ENCODE peak calls at places on chromosome 1, in six cellular contexts. Y is AG08396, T is Daoy, H is NCI-H748 treated with DMSO at 0.1 percent for 48 hours, I is iPS DF 6.9, G is Calu3. N is an unnamed sample.

GRCh38 chr1:41158147-41158875 is 83.8 kb downstream of the SCMH1 start:
- DNase-seq in Y (no peak), T (no peak), H (no peak), I (no peak), G (no peak), N (no peak)

GRCh38 chr1:15945832-15946448 is 30.0 kb downstream of the ZBTB17 start:
- DNase-seq in Y (no peak), T (no peak), H (no peak), I (no peak), G (no peak), N (no peak)

GRCh38 chr1:7703321-7704213 is 67.5 kb upstream of the VAMP3 start:
- DNase-seq in Y (no peak), T (peak), H (peak), I (no peak), G (peak), N (peak)

GRCh38 chr1:198849108-198849507 is 210.3 kb downstream of the PTPRC start:
- DNase-seq in Y (no peak), T (no peak), H (no peak), I (no peak), G (no peak), N (peak)

GRCh38 chr1:204443260-204443619 is 31.6 kb upstream of the PPP1R15B start:
- DNase-seq in Y (no peak), T (no peak), H (no peak), I (no peak), G (peak), N (no peak)

GRCh38 chr1:151945725-151946365 is 36.5 kb upstream of the THEM4 start:
- DNase-seq in Y (peak), T (peak), H (peak), I (peak), G (peak), N (no peak)

GRCh38 chr1:84433253-84434080 is 35.2 kb downstream of the DNASE2B start:
- DNase-seq in Y (peak), T (peak), H (peak), I (peak), G (peak), N (peak)

GRCh38 chr1:197675475-197676324 is 99.6 kb downstream of the DENND1B start:
- DNase-seq in Y (no peak), T (no peak), H (no peak), I (no peak), G (peak), N (no peak)